ENCODE peak calls at places on chromosomes 5 and 9, in six cellular contexts. S is K562, D is A549, Y is IMR-90, L is HepG2, F is SK-N-SH. X is an unnamed sample.

GRCh38 chr5:88889165-88890069 is 6.4 kb upstream of the MEF2C start:
- DNase-seq in S (no peak), D (no peak), Y (peak), L (no peak), F (peak), X (no peak)

GRCh38 chr9:127285957-127286356 is 21.4 kb downstream of the GARNL3 start:
- DNase-seq in S (no peak), D (no peak), Y (no peak), L (peak), F (no peak), X (no peak)

GRCh38 chr5:98173334-98173733 is 600.1 kb upstream of the RGMB start:
- DNase-seq in S (no peak), D (no peak), Y (peak), L (no peak), F (no peak), X (no peak)

GRCh38 chr5:113846941-113847340 is 333.4 kb downstream of the YTHDC2 start:
- DNase-seq in S (no peak), D (no peak), Y (no peak), L (no peak), F (no peak), X (no peak)

GRCh38 chr5:96582343-96582742 is 79.8 kb upstream of the CAST start:
- DNase-seq in S (no peak), D (no peak), Y (peak), L (no peak), F (peak), X (no peak)

GRCh38 chr5:138611295-138612220 is 36.4 kb upstream of the HSPA9 start:
- DNase-seq in S (peak), D (no peak), Y (no peak), L (no peak), F (peak), X (no peak)

GRCh38 chr5:133910596-133910995 is 57.8 kb downstream of the C5orf15 start:
- DNase-seq in S (no peak), D (no peak), Y (no peak), L (no peak), F (no peak), X (no peak)

GRCh38 chr5:27241564-27242257 is 203.3 kb upstream of the CDH9 start:
- DNase-seq in S (no peak), D (no peak), Y (peak), L (no peak), F (no peak), X (no peak)

GRCh38 chr5:79486116-79486515 is 27.8 kb downstream of the HOMER1 start:
- DNase-seq in S (no peak), D (no peak), Y (no peak), L (no peak), F (no peak), X (no peak)

GRCh38 chr9:33065157-33066076 is 11.1 kb downstream of the SMU1 start:
- DNase-seq in S (no peak), D (no peak), Y (no peak), L (no peak), F (no peak), X (peak)

GRCh38 chr9:14466429-14466818 is 152.5 kb upstream of the NFIB start:
- DNase-seq in S (no peak), D (no peak), Y (no peak), L (no peak), F (no peak), X (no peak)

GRCh38 chr5:111735829-111736228 is 21.2 kb downstream of the NREP start:
- DNase-seq in S (no peak), D (no peak), Y (peak), L (no peak), F (no peak), X (no peak)

GRCh38 chr9:79731483-79731882 is 159.7 kb downstream of the TLE4 start:
- DNase-seq in S (no peak), D (no peak), Y (no peak), L (no peak), F (no peak), X (peak)

GRCh38 chr5:1162729-1163128 is 38.7 kb upstream of the SLC6A19 start:
- DNase-seq in S (no peak), D (no peak), Y (no peak), L (no peak), F (no peak), X (no peak)

GRCh38 chr9:128128836-128129590 is 1.5 kb upstream of the PTGES2 start:
- DNase-seq in S (no peak), D (no peak), Y (no peak), L (no peak), F (no peak), X (no peak)

GRCh38 chr5:175654346-175654745 is 3.5 kb upstream of the HRH2 start:
- DNase-seq in S (no peak), D (no peak), Y (no peak), L (no peak), F (no peak), X (no peak)

GRCh38 chr5:73129143-73129542 is 8.8 kb downstream of the TMEM171 start:
- DNase-seq in S (peak), D (no peak), Y (no peak), L (no peak), F (no peak), X (no peak)

GRCh38 chr5:4901305-4901751 is 238.8 kb upstream of the ADAMTS16 start:
- DNase-seq in S (no peak), D (no peak), Y (no peak), L (no peak), F (no peak), X (no peak)

GRCh38 chr5:31511305-31511704 is 20.6 kb downstream of the DROSHA start:
- DNase-seq in S (no peak), D (no peak), Y (no peak), L (no peak), F (no peak), X (no peak)

DNA sequence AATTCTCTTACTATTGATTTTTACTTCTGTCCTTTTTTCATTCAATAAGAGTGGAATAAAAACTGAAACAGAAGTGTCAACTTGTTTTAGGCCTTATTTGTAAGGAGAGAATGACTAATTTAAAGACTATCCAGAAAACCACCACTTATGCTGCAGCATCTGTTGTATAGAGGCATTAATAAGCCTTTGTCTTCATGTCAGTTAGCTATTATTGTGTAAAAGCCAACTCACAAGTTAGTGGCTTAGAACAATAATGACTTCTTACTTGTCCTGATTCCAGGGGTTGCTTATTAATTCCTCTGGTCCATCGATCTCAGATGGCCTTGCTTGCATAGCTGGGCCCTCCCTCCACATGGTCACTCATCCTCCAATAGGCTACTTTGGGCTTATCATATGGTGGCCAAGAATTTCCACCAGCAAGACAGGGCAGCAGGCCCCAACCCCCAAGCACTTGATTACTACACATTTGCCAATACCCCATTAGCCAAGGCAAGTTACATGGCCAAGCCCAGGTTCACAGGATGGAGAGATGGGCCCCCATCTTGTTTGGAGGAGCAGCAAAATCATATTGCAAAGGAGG is 44.5 kb upstream of the STK32A start:
- DNase-seq in S (no peak), D (no peak), Y (no peak), L (no peak), F (no peak), X (no peak)
- TF ChIP-seq RFX5 in S (no peak), D (no peak), Y (no peak), L (no peak), F (no peak), X (no peak)

DNA sequence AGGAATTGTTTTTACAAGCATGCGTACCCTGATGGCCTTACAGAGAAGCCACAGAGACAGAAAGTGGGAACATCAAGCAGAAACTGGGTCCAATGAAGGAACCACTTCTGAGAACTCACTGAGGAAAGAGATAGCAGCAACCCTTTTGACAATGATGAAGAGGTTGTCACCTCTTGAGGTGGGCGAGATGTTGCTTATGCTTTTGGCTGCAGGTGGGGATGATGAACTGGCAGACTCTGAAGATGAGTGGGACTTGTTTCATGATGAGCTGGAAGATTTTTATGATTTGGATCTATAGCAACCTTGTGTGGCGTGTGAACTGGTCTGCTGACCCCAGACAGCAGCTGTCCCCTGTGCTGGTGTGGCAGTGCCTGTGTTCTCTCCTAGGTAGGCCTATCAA is 50.9 kb downstream of the ZNF510 start:
- DNase-seq in S (no peak), D (no peak), Y (no peak), L (no peak), F (no peak), X (no peak)
- TF ChIP-seq RFX5 in S (no peak), D (no peak), Y (no peak), L (no peak), F (no peak), X (no peak)

GRCh38 chr5:172548311-172548731 is 92.7 kb upstream of the NEURL1B start:
- DNase-seq in S (no peak), D (no peak), Y (no peak), L (no peak), F (no peak), X (no peak)
- TF ChIP-seq RFX5 in S (no peak), D (no peak), Y (no peak), L (no peak), F (no peak), X (no peak)

GRCh38 chr5:68046445-68046844 is 169.1 kb upstream of the PIK3R1 start:
- DNase-seq in S (no peak), D (peak), Y (peak), L (peak), F (no peak), X (no peak)
- TF ChIP-seq RFX5 in S (no peak), D (no peak), Y (no peak), L (no peak), F (no peak), X (no peak)

GRCh38 chr5:23405316-23406068 is 101.9 kb upstream of the PRDM9 start:
- DNase-seq in S (no peak), D (no peak), Y (no peak), L (no peak), F (no peak), X (no peak)
- TF ChIP-seq RFX5 in S (no peak), D (no peak), Y (no peak), L (no peak), F (no peak), X (no peak)

GRCh38 chr9:100063185-100063584 is 35.6 kb downstream of the ERP44 start:
- DNase-seq in S (no peak), D (no peak), Y (peak), L (no peak), F (no peak), X (no peak)

GRCh38 chr9:100070642-100071041 is 28.2 kb downstream of the ERP44 start:
- DNase-seq in S (peak), D (no peak), Y (no peak), L (no peak), F (no peak), X (no peak)

GRCh38 chr9:100070071-100070470 is 28.7 kb downstream of the ERP44 start:
- DNase-seq in S (no peak), D (no peak), Y (no peak), L (no peak), F (no peak), X (no peak)

GRCh38 chr9:100064872-100065581 is 33.8 kb downstream of the ERP44 start:
- DNase-seq in S (no peak), D (no peak), Y (peak), L (no peak), F (no peak), X (no peak)

GRCh38 chr9:100066539-100066938 is 32.3 kb downstream of the ERP44 start:
- DNase-seq in S (no peak), D (no peak), Y (peak), L (no peak), F (no peak), X (peak)
- TF ChIP-seq RFX5 in S (no peak), D (no peak), Y (no peak), L (no peak), F (no peak), X (no peak)

GRCh38 chr9:129351642-129352151 is 173.6 kb upstream of the IER5L start:
- DNase-seq in S (no peak), D (peak), Y (no peak), L (no peak), F (peak), X (no peak)

GRCh38 chr9:129350143-129350935 is 172.3 kb upstream of the IER5L start:
- DNase-seq in S (no peak), D (no peak), Y (no peak), L (no peak), F (no peak), X (no peak)

GRCh38 chr9:129353697-129354336 is 175.8 kb upstream of the IER5L start:
- DNase-seq in S (no peak), D (no peak), Y (no peak), L (no peak), F (no peak), X (no peak)

GRCh38 chr9:129351058-129351641 is 173.1 kb upstream of the IER5L start:
- DNase-seq in S (peak), D (no peak), Y (no peak), L (no peak), F (peak), X (no peak)

GRCh38 chr9:129352157-129352870 is 174.3 kb upstream of the IER5L start:
- DNase-seq in S (peak), D (no peak), Y (no peak), L (no peak), F (peak), X (no peak)
- TF ChIP-seq RFX5 in S (no peak), D (no peak), Y (no peak), L (no peak), F (no peak), X (no peak)

GRCh38 chr5:95519681-95520080 is 35.1 kb downstream of the SKIC3 start:
- DNase-seq in S (no peak), D (no peak), Y (no peak), L (no peak), F (no peak), X (no peak)
- TF ChIP-seq RFX5 in S (no peak), D (no peak), Y (no peak), L (no peak), F (no peak), X (no peak)

X was measured in GM12878.